ENCODE peak calls at places on chromosome 19, in five cellular contexts. I, S, D, R and N are unnamed samples.
A peak's percentile ranks its signal among the peaks of the same experiment; 100 is the strongest.

GRCh38 chr19:34328982-34329381 is 36.0 kb upstream of the GPI start:
- DNase-seq in I (no peak), S (no peak), D (no peak), R (no peak), N (no peak)

GRCh38 chr19:42178791-42179500 is 38.5 kb downstream of the DEDD2 start:
- DNase-seq in I (peak; percentile 68), S (no peak), D (peak; percentile 51), R (no peak), N (no peak)

GRCh38 chr19:30498707-30499106 is 126.5 kb downstream of the ZNF536 start:
- DNase-seq in I (peak; percentile 26), S (no peak), D (no peak), R (no peak), N (no peak)

GRCh38 chr19:9673912-9674668 is 810 bp downstream of the ZNF562 start:
- DNase-seq in I (no peak), S (peak; percentile 5), D (peak; percentile 27), R (peak; percentile 39), N (peak; percentile 15)

GRCh38 chr19:17103177-17103576 is 27.6 kb downstream of the MYO9B start:
- DNase-seq in I (peak; percentile 50), S (peak; percentile 45), D (peak; percentile 58), R (peak; percentile 40), N (peak; percentile 56)

GRCh38 chr19:36605839-36606478 is 846 bp downstream of the ZNF382 start:
- DNase-seq in I (no peak), S (no peak), D (no peak), R (no peak), N (no peak)

GRCh38 chr19:11673608-11674041 is 65.1 kb downstream of the ZNF823 start:
- DNase-seq in I (peak; percentile 28), S (peak; percentile 55), D (peak; percentile 21), R (no peak), N (peak; percentile 68)

GRCh38 chr19:51354742-51355148 is 11.4 kb downstream of the ETFB start:
- DNase-seq in I (no peak), S (peak; percentile 19), D (no peak), R (no peak), N (peak; percentile 99)

GRCh38 chr19:50514346-50515167 is 844 bp upstream of the ASPDH start:
- DNase-seq in I (no peak), S (no peak), D (no peak), R (no peak), N (no peak)

GRCh38 chr19:38707512-38708114 is 36.7 kb downstream of the CAPN12 start:
- DNase-seq in I (no peak), S (peak; percentile 23), D (no peak), R (no peak), N (peak; percentile 48)

GRCh38 chr19:850221-850978 is 1.7 kb upstream of the ELANE start:
- DNase-seq in I (peak; percentile 41), S (peak; percentile 81), D (peak; percentile 92), R (no peak), N (no peak)

GRCh38 chr19:58434217-58434616 is 5.7 kb downstream of the ZNF132 start:
- DNase-seq in I (no peak), S (peak; percentile 18), D (peak; percentile 31), R (no peak), N (no peak)

GRCh38 chr19:39679791-39680168 is 24.1 kb downstream of the LGALS16 start:
- DNase-seq in I (no peak), S (no peak), D (no peak), R (no peak), N (no peak)

GRCh38 chr19:47158879-47159509 is 28.4 kb downstream of the SAE1 start:
- DNase-seq in I (no peak), S (peak; percentile 15), D (no peak), R (no peak), N (no peak)

GRCh38 chr19:4713384-4713951 is 10.2 kb downstream of the DPP9 start:
- DNase-seq in I (no peak), S (peak; percentile 97), D (peak; percentile 94), R (peak; percentile 94), N (no peak)

GRCh38 chr19:43452517-43453045 is 12.8 kb downstream of the LYPD3 start:
- DNase-seq in I (no peak), S (no peak), D (no peak), R (no peak), N (no peak)

GRCh38 chr19:9671654-9672053 is 3.2 kb downstream of the ZNF562 start:
- DNase-seq in I (no peak), S (no peak), D (no peak), R (no peak), N (no peak)

GRCh38 chr19:45443462-45444317 is 20.0 kb upstream of the ERCC1 start:
- DNase-seq in I (peak; percentile 95), S (peak; percentile 82), D (peak; percentile 98), R (peak; percentile 83), N (peak; percentile 93)

GRCh38 chr19:17209126-17210036 is 5.8 kb upstream of the USE1 start:
- DNase-seq in I (peak; percentile 100), S (peak; percentile 20), D (peak; percentile 79), R (peak; percentile 75), N (no peak)

GRCh38 chr19:328025-328505 is 16.5 kb downstream of the MIER2 start:
- DNase-seq in I (no peak), S (no peak), D (peak; percentile 52), R (peak; percentile 6), N (no peak)

GRCh38 chr19:54203151-54203611 is 2.5 kb downstream of the RPS9 start:
- DNase-seq in I (no peak), S (peak; percentile 13), D (peak; percentile 49), R (no peak), N (peak; percentile 82)

GRCh38 chr19:32186542-32187330 is 158.7 kb upstream of the ZNF507 start:
- DNase-seq in I (no peak), S (no peak), D (no peak), R (no peak), N (no peak)

GRCh38 chr19:32189956-32190706 is 155.3 kb upstream of the ZNF507 start:
- DNase-seq in I (no peak), S (no peak), D (no peak), R (no peak), N (no peak)

GRCh38 chr19:32191921-32192320 is 153.5 kb upstream of the ZNF507 start:
- DNase-seq in I (no peak), S (no peak), D (no peak), R (no peak), N (no peak)

GRCh38 chr19:32188921-32189320 is 156.5 kb upstream of the ZNF507 start:
- DNase-seq in I (no peak), S (no peak), D (no peak), R (no peak), N (no peak)
- TF ChIP-seq CEBPB in I (no peak), S (no peak), D (no peak), R (no peak), N (no peak)

GRCh38 chr19:13976446-13976845 is 24.1 kb downstream of the DCAF15 start:
- DNase-seq in I (no peak), S (no peak), D (no peak), R (no peak), N (no peak)

GRCh38 chr19:13972368-13973155 is 20.3 kb downstream of the DCAF15 start:
- DNase-seq in I (no peak), S (no peak), D (no peak), R (no peak), N (no peak)

GRCh38 chr19:13977803-13978202 is 25.5 kb downstream of the DCAF15 start:
- DNase-seq in I (no peak), S (no peak), D (no peak), R (no peak), N (no peak)

GRCh38 chr19:13975870-13976269 is 23.6 kb downstream of the DCAF15 start:
- DNase-seq in I (no peak), S (no peak), D (no peak), R (no peak), N (no peak)

GRCh38 chr19:13974073-13974472 is 21.8 kb downstream of the DCAF15 start:
- DNase-seq in I (peak; percentile 75), S (no peak), D (peak; percentile 32), R (peak; percentile 65), N (no peak)
- TF ChIP-seq CEBPB in I (no peak), S (no peak), D (no peak), R (no peak), N (no peak)

DNA sequence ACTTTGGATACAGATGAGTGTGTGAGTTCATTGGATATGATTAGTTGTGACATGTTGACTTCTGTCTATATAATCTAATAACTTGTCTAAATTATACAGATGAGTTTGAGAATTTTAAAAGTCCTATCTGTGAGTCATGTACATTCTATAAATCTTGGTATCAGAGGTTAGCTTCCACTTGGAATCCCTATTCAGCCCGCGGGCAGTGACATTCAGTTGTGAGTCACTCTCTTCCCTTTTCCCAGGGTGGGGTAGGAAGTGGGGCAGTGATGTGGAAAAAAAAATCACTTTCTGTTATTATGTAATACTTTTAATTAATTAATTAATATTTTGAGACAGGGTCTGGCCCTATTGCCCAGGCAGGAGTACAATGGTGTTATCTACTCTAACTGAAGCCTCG is 33.0 kb upstream of the ZNF808 start:
- DNase-seq in I (no peak), S (peak; percentile 2), D (no peak), R (no peak), N (no peak)
- TF ChIP-seq CEBPB in I (no peak), S (no peak), D (no peak), R (no peak), N (no peak)

GRCh38 chr19:3062165-3063105 is at the start of gene TLE5:
- DNase-seq in I (peak; percentile 89), S (no peak), D (no peak), R (no peak), N (peak; percentile 43)

GRCh38 chr19:3059653-3060052 is 2.6 kb downstream of the TLE5 start:
- DNase-seq in I (no peak), S (no peak), D (no peak), R (no peak), N (no peak)

GRCh38 chr19:3060852-3061182 is 1.5 kb downstream of the TLE5 start:
- DNase-seq in I (no peak), S (no peak), D (no peak), R (no peak), N (no peak)

GRCh38 chr19:3064011-3064330 is 1.7 kb upstream of the TLE5 start:
- DNase-seq in I (no peak), S (no peak), D (no peak), R (no peak), N (no peak)

DNA sequence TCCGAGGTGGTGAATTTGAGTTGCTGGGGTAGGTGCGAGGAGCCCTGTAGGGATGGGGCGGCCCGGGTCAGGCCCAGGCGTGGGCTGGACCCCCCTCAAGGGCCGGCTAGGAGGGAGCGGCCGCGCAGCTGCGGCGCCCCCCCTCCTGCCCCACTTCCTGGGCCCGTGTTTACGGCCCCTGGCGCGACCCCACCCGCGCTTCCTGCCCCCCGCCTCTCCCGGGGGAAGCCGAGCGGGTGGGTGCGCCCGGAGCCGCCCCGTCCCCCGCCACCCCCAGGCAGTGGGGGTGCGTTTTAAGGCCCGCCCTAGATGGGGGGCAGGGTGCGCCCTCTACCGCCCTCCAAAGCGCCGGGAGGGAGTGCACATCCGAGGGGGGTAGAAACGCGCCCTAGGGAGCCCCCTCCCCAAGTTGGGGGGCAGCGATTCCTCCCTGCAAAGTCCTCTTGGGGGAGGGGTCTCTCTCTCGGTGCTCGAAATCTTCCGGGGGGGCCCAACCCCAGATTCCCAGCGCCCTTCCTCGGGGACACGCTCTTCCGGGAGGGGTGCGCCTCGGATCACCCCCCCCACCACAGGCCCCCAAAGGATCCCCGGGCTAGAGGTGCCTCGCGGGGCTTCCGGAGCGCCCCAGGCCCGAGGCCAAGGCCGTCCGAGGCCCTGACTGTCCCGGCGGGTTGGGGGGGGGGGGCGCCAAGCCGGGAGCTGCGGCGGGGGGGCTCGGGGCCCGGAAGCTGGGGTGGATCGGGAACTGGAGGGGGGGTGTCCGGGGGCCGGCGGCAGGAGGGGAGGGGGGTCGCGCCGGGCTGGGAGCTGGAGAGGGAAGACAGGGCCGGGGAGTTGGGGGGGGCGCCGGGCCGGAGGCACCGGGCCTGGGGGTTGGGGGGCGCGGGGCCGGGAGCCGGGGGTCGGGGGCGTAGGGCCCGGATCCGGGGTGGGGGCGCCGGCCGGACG is 807 bp downstream of the TLE5 start:
- DNase-seq in I (peak; percentile 85), S (peak; percentile 17), D (no peak), R (no peak), N (no peak)
- TF ChIP-seq CEBPB in I (no peak), S (no peak), D (no peak), R (no peak), N (no peak)